ENCODE peak calls at places on chromosomes 1 and 21, in six cellular contexts. H is pulmonary artery endothelial cell; E is T-helper 2 cell; O is activated naive CD4-positive, alpha-beta T cell; Z is stromal cell of bone marrow; Y is effector CD8-positive, alpha-beta T cell. W is an unnamed sample.

GRCh38 chr1:184424945-184425344 is 38.1 kb downstream of the C1orf21 start:
- DNase-seq in H (no peak), E (no peak), O (no peak), Z (no peak), Y (no peak), W (no peak)

GRCh38 chr1:177800386-177801058 is 169.3 kb downstream of the SEC16B start:
- DNase-seq in H (no peak), E (no peak), O (no peak), Z (peak), Y (no peak), W (no peak)

GRCh38 chr21:41975391-41976272 is 21.8 kb upstream of the C2CD2 start:
- DNase-seq in H (no peak), E (no peak), O (no peak), Z (no peak), Y (no peak), W (no peak)

GRCh38 chr1:232980336-232980978 is 30.0 kb downstream of the NTPCR start:
- DNase-seq in H (no peak), E (no peak), O (no peak), Z (no peak), Y (no peak), W (no peak)

GRCh38 chr1:21232044-21232443 is 55.3 kb upstream of the EIF4G3 start:
- DNase-seq in H (no peak), E (peak), O (no peak), Z (peak), Y (peak), W (no peak)

GRCh38 chr1:64986903-64987871 is 20.8 kb upstream of the JAK1 start:
- DNase-seq in H (no peak), E (no peak), O (no peak), Z (no peak), Y (no peak), W (no peak)

GRCh38 chr1:212902054-212902453 is 44.0 kb downstream of the FLVCR1 start:
- DNase-seq in H (no peak), E (no peak), O (no peak), Z (no peak), Y (no peak), W (no peak)

GRCh38 chr1:92992066-92992465 is 30.8 kb upstream of the DIPK1A start:
- DNase-seq in H (no peak), E (no peak), O (no peak), Z (peak), Y (no peak), W (peak)

GRCh38 chr1:9384751-9385245 is 92.1 kb downstream of the SPSB1 start:
- DNase-seq in H (no peak), E (no peak), O (no peak), Z (no peak), Y (no peak), W (no peak)

GRCh38 chr1:112870887-112871646 is 84.9 kb downstream of the SLC16A1 start:
- DNase-seq in H (no peak), E (no peak), O (no peak), Z (no peak), Y (no peak), W (no peak)

GRCh38 chr1:46448109-46448911 is 41.3 kb upstream of the DMBX1 start:
- DNase-seq in H (no peak), E (no peak), O (no peak), Z (no peak), Y (no peak), W (no peak)

GRCh38 chr21:43333301-43334062 is 93.4 kb downstream of the SIK1 start:
- DNase-seq in H (no peak), E (no peak), O (no peak), Z (peak), Y (no peak), W (peak)